ENCODE peak calls at places on chromosomes 13 and 19, in four cellular contexts. A is tibial artery, D is PC-9, S is cardiac muscle cell. Y is an unnamed sample.

GRCh38 chr19:48795055-48795854 is 15.6 kb downstream of the BCAT2 start:
- DNase-seq in A (peak), D (peak), S (peak), Y (peak)

GRCh38 chr19:16514383-16515019 is 18.3 kb downstream of the C19orf44 start:
- DNase-seq in A (no peak), D (no peak), S (no peak), Y (no peak)

GRCh38 chr13:98599502-98600328 is 22.8 kb upstream of the STK24 start:
- DNase-seq in A (no peak), D (no peak), S (no peak), Y (no peak)

GRCh38 chr19:5436101-5436947 is 18.9 kb upstream of the ZNRF4 start:
- DNase-seq in A (no peak), D (no peak), S (peak), Y (peak)

GRCh38 chr19:33396701-33397535 is 23.4 kb downstream of the CEBPG start:
- DNase-seq in A (peak), D (no peak), S (peak), Y (no peak)

GRCh38 chr19:47509973-47510372 is 4.9 kb downstream of the NAPA start:
- DNase-seq in A (peak), D (no peak), S (no peak), Y (peak)

GRCh38 chr13:60009300-60010248 is 154.2 kb downstream of the DIAPH3 start:
- DNase-seq in A (no peak), D (no peak), S (no peak), Y (no peak)

GRCh38 chr13:53191091-53191490 is 162.5 kb downstream of the OLFM4 start:
- DNase-seq in A (no peak), D (no peak), S (peak), Y (no peak)

GRCh38 chr19:14432817-14433453 is at the start of gene PKN1:
- DNase-seq in A (no peak), D (peak), S (peak), Y (peak)

GRCh38 chr19:53388168-53388567 is 6.8 kb upstream of the ZNF765 start:
- DNase-seq in A (no peak), D (no peak), S (no peak), Y (no peak)

GRCh38 chr19:46497773-46498172 is 2.1 kb upstream of the PNMA8B start:
- DNase-seq in A (no peak), D (no peak), S (no peak), Y (no peak)

GRCh38 chr19:54388001-54388802 is 23.5 kb upstream of the LAIR1 start:
- DNase-seq in A (peak), D (no peak), S (no peak), Y (no peak)

GRCh38 chr13:22801402-22802003 is 379.3 kb upstream of the SGCG start:
- DNase-seq in A (no peak), D (no peak), S (peak), Y (no peak)

GRCh38 chr13:40706439-40706838 is 40.0 kb upstream of the FOXO1 start:
- DNase-seq in A (no peak), D (no peak), S (no peak), Y (no peak)

GRCh38 chr19:8206147-8207087 is 2.8 kb upstream of the CERS4 start:
- DNase-seq in A (no peak), D (no peak), S (no peak), Y (no peak)

GRCh38 chr13:72255908-72256307 is 388.9 kb upstream of the DACH1 start:
- DNase-seq in A (no peak), D (no peak), S (peak), Y (no peak)

GRCh38 chr19:6064016-6064702 is 46.1 kb downstream of the RFX2 start:
- DNase-seq in A (peak), D (peak), S (no peak), Y (no peak)

GRCh38 chr19:39307822-39308530 is 11.8 kb downstream of the IFNL1 start:
- DNase-seq in A (peak), D (no peak), S (no peak), Y (no peak)
- H3K27ac ChIP-seq in A (no peak), D (no peak), S (no peak), Y (no peak)

DNA sequence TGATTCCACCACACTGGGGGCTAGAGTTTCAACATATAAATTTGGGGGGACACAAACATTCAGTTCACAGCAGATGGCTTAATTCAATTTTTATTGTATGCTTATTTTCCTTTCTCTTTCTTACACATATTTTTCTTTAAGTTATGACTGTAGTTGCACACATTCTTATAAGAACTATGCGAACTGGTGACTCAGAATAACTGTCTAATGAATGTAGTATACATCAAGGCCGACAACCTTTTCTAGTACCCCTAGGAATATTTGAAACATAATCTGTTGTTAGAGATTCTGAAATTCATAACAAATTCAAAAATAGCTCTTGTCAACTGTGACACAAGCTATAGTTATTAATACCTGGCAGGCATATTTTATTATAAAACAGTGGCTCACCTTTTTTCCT is 695.6 kb downstream of the PCDH9 start:
- DNase-seq in A (no peak), D (no peak), S (no peak), Y (no peak)
- H3K27ac ChIP-seq in A (no peak), D (no peak), S (no peak), Y (no peak)

GRCh38 chr19:18014197-18014596 is 6.2 kb downstream of the ARRDC2 start:
- DNase-seq in A (no peak), D (no peak), S (no peak), Y (no peak)
- H3K27ac ChIP-seq in A (peak), D (no peak), S (peak), Y (peak)

DNA sequence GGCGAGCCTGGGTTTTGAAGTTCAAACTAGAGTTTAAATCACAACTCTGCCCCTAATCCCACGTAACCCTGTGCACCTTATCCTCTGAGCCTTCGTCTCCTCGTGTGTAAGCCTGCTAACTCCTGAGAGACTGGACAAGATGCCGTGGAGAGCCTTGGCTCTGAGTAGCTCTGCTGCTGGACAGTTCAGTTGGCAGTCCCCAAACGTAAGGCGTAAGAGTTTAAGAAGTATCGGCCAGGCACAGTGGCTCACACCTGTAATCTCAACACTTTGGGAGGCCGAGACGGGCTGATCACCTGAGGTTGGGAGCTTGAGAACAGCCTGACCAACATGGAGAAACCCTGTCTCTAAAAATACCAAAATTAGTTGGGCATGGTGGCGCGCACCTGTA is 4.7 kb upstream of the CD79A start:
- DNase-seq in A (no peak), D (no peak), S (no peak), Y (no peak)
- H3K27ac ChIP-seq in A (no peak), D (no peak), S (peak), Y (no peak)

DNA sequence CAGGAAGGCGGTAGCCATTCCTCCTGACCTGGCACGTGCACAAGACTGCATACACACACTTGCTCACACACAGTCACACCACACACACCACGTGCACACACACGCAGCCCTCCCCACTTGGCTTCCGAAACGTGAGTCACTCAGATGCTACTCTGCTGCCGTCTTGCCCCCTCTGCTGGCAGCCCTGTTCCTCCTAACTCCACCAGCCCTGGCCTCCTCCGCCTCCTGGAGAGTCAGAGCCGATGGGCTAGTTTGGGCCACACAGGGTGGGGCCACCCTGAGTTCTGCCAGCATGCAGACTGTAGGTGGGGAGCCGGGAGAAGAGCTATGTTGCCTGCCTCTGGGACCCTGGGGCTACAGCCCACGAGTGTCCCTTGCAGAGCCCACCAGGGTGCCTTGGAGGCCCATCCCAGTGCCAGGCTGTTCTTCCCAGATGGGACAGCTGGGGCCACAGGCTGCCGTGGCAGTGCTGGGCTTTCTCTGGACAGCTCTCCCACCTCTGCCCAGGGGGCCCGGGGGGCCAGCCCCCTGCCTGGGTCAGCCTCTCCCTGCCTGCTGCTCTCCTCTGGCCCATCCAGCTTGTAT is 12.1 kb downstream of the PIN1 start:
- DNase-seq in A (peak), D (no peak), S (peak), Y (no peak)
- H3K27ac ChIP-seq in A (no peak), D (no peak), S (no peak), Y (no peak)

DNA sequence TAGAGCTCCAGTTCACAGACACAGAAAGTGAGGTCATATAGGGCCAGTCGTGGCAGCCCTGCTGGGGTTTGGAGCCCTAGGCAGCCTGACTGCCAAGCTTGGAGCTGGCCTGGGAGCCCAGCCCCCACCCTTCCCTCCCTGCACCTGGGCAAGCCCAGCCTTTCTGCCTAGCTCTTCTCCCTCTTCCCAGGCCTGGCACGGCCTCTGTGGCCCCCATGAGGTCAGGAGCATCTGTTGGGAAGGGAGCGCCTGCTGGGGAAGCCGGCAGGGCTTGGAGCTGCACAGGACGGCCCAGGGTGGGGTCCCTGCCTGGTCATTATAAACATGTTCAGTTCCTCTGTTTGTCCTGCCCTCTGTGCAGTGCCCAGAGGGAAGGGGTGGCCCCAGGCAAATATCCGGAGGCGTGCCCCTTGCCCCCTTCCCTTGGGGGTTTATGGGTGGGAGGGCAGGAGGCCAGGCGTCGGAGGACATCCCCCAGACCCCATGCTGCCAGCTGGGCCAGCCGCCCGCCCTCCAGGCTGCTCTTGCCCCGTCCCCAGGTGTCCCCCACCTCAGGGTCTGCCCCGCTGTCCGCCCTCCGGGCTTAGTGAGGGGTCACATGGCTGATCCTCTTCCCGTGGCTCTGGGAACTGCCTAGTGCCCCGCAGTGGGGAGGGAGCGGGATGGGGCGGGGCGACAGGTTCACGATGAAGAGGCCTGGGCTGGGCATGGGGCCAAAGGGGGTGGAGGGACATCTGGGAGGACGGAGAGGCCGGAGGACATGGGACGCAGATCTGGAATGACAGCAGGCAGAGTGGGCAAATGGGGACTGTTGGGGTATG is 30.0 kb upstream of the NCCRP1 start:
- DNase-seq in A (no peak), D (peak), S (no peak), Y (peak)
- H3K27ac ChIP-seq in A (no peak), D (peak), S (peak), Y (peak)

DNA sequence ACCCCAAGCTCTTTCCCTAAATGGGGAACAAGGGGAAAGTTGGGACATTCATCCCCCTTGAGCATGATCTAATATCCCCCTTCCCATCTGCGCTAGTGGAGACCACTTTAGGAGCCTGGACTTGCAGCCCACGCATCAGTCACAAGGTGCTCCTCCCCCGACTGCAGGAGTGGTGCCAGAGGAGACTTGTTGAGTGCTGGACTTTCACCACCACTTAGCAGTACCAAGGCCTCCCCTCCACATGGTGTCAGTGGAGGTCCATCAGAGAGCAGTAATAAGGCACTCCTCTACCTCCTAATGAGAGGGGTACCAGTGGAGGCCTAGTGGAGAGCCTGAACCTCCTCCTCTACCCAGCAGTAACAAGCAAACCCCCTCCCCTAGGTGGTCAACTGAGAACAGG is 22.5 kb downstream of the CAB39L start:
- DNase-seq in A (no peak), D (no peak), S (peak), Y (no peak)
- H3K27ac ChIP-seq in A (no peak), D (no peak), S (no peak), Y (no peak)

GRCh38 chr19:39150807-39151206 is 25.2 kb downstream of the PAK4 start:
- DNase-seq in A (no peak), D (no peak), S (no peak), Y (no peak)
- H3K27ac ChIP-seq in A (no peak), D (no peak), S (peak), Y (no peak)

GRCh38 chr19:38697197-38697596 is 47.1 kb downstream of the CAPN12 start:
- DNase-seq in A (no peak), D (no peak), S (no peak), Y (no peak)

GRCh38 chr19:38697641-38698071 is 46.6 kb downstream of the CAPN12 start:
- DNase-seq in A (no peak), D (no peak), S (no peak), Y (no peak)

GRCh38 chr19:38695319-38695683 is 47.9 kb downstream of the ACTN4 start:
- DNase-seq in A (no peak), D (no peak), S (no peak), Y (no peak)

GRCh38 chr19:38696733-38697055 is 47.6 kb downstream of the CAPN12 start:
- DNase-seq in A (no peak), D (no peak), S (no peak), Y (no peak)

DNA sequence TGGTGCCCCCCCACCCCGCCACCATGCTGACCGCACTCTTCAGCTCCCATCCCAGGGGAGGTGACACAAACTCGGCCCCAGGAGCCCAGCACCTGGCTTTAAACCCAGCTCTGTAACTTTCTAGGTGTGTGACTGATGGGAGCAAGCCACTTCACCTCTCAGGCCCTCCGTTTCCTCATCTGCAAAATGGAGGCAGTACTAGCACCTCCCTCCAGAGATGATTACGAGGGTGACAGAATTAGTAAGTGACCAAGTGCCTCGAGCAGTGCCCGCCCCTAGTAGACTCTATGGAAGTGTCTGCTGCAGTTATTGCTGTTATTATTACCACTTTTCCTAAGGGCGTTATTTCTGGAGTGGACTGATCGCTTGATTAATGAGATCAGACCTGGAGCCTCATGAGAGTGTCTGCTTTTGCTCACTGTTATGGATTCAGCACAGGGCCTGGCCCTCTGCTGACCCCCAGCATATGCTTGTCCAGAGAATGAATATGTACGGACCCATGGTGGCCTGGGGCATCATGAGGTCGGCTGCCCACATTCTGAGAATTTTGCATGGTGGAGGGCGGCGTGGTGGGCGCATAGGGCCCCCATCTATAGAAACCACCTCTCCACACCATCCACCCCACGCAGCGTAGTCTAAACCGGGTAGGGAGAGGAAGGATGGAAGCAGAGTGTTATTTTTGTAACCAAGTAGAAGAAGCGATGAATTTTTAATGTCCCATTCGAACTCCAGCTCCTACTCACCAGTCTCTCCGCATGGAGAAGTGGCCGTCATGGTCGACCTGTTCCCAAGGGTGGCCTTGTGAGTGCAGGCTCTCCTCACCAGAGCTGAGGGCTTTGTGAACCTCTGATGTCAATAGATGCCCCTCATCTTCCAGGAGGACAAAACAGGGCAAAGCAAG is 48.2 kb downstream of the CAPN12 start:
- DNase-seq in A (no peak), D (no peak), S (no peak), Y (no peak)
- H3K27ac ChIP-seq in A (peak), D (peak), S (peak), Y (peak)

GRCh38 chr13:112324121-112324520 is 52.0 kb upstream of the SPACA7 start:
- DNase-seq in A (no peak), D (no peak), S (no peak), Y (no peak)
- H3K27ac ChIP-seq in A (no peak), D (no peak), S (no peak), Y (no peak)